ENCODE peak calls at places on chromosomes 12 and 14, in five cellular contexts. One of them, this sample, is unnamed.

GRCh38 chr14:57865450-57866198 is at the start of gene SLC35F4:
- DNase-seq in Caki2: peak
- DNase-seq in T follicular helper cell: no peak
- DNase-seq in EH: peak
- DNase-seq in caudate nucleus: no peak
- DNase-seq in this sample: no peak

GRCh38 chr12:64186789-64187188 is 35.3 kb downstream of the KICS2 start:
- DNase-seq in Caki2: peak
- DNase-seq in T follicular helper cell: no peak
- DNase-seq in EH: peak
- DNase-seq in caudate nucleus: no peak
- DNase-seq in this sample: no peak

GRCh38 chr14:22563987-22564386 is 25.0 kb downstream of the DAD1 start:
- DNase-seq in Caki2: no peak
- DNase-seq in T follicular helper cell: no peak
- DNase-seq in EH: peak
- DNase-seq in caudate nucleus: no peak
- DNase-seq in this sample: no peak

GRCh38 chr12:107134558-107134957 is 41.2 kb upstream of the CRY1 start:
- DNase-seq in Caki2: no peak
- DNase-seq in T follicular helper cell: peak
- DNase-seq in EH: no peak
- DNase-seq in caudate nucleus: no peak
- DNase-seq in this sample: no peak

GRCh38 chr12:57630891-57631433 is 2.0 kb downstream of the B4GALNT1 start:
- DNase-seq in Caki2: no peak
- DNase-seq in T follicular helper cell: no peak
- DNase-seq in EH: no peak
- DNase-seq in caudate nucleus: no peak
- DNase-seq in this sample: no peak

GRCh38 chr12:89230376-89231101 is 121.8 kb downstream of the DUSP6 start:
- DNase-seq in Caki2: no peak
- DNase-seq in T follicular helper cell: no peak
- DNase-seq in EH: no peak
- DNase-seq in caudate nucleus: no peak
- DNase-seq in this sample: no peak

GRCh38 chr12:108519558-108519957 is 4.5 kb downstream of the FICD start:
- DNase-seq in Caki2: no peak
- DNase-seq in T follicular helper cell: no peak
- DNase-seq in EH: no peak
- DNase-seq in caudate nucleus: no peak
- DNase-seq in this sample: no peak

GRCh38 chr14:99516156-99517045 is 35.2 kb downstream of the CCNK start:
- DNase-seq in Caki2: no peak
- DNase-seq in T follicular helper cell: no peak
- DNase-seq in EH: no peak
- DNase-seq in caudate nucleus: no peak
- DNase-seq in this sample: no peak

GRCh38 chr12:93526786-93527428 is 45.6 kb upstream of the SOCS2 start:
- DNase-seq in Caki2: peak
- DNase-seq in T follicular helper cell: no peak
- DNase-seq in EH: peak
- DNase-seq in caudate nucleus: no peak
- DNase-seq in this sample: no peak

GRCh38 chr12:110888256-110888991 is 32.0 kb downstream of the MYL2 start:
- DNase-seq in Caki2: no peak
- DNase-seq in T follicular helper cell: no peak
- DNase-seq in EH: no peak
- DNase-seq in caudate nucleus: no peak
- DNase-seq in this sample: no peak

GRCh38 chr14:104439625-104440024 is 139.9 kb upstream of the C14orf180 start:
- DNase-seq in Caki2: no peak
- DNase-seq in T follicular helper cell: no peak
- DNase-seq in EH: no peak
- DNase-seq in caudate nucleus: no peak
- DNase-seq in this sample: no peak

GRCh38 chr12:26056335-26056734 is 68.5 kb downstream of the BHLHE41 start:
- DNase-seq in Caki2: peak
- DNase-seq in T follicular helper cell: no peak
- DNase-seq in EH: peak
- DNase-seq in caudate nucleus: no peak
- DNase-seq in this sample: no peak

GRCh38 chr12:59452259-59452658 is 143.6 kb upstream of the SLC16A7 start:
- DNase-seq in Caki2: peak
- DNase-seq in T follicular helper cell: no peak
- DNase-seq in EH: peak
- DNase-seq in caudate nucleus: no peak
- DNase-seq in this sample: no peak

GRCh38 chr14:20489093-20489994 is 16.0 kb upstream of the RNASE10 start:
- DNase-seq in Caki2: peak
- DNase-seq in T follicular helper cell: no peak
- DNase-seq in EH: no peak
- DNase-seq in caudate nucleus: no peak
- DNase-seq in this sample: no peak

GRCh38 chr12:119050663-119051062 is 69.3 kb downstream of the SRRM4 start:
- DNase-seq in Caki2: no peak
- DNase-seq in T follicular helper cell: no peak
- DNase-seq in EH: no peak
- DNase-seq in caudate nucleus: no peak
- DNase-seq in this sample: no peak

GRCh38 chr12:93698307-93699092 is 21.3 kb downstream of the CRADD start:
- DNase-seq in Caki2: no peak
- DNase-seq in T follicular helper cell: no peak
- DNase-seq in EH: peak
- DNase-seq in caudate nucleus: no peak
- DNase-seq in this sample: no peak

GRCh38 chr14:101225729-101226152 is 322.2 kb upstream of the RTL1 start:
- DNase-seq in Caki2: no peak
- DNase-seq in T follicular helper cell: no peak
- DNase-seq in EH: no peak
- DNase-seq in caudate nucleus: no peak
- DNase-seq in this sample: no peak

GRCh38 chr12:57527184-57527583 is 4.6 kb downstream of the MBD6 start:
- DNase-seq in Caki2: no peak
- DNase-seq in T follicular helper cell: no peak
- DNase-seq in EH: no peak
- DNase-seq in caudate nucleus: no peak
- DNase-seq in this sample: no peak

GRCh38 chr12:118874698-118875548 is 106.4 kb upstream of the SRRM4 start:
- DNase-seq in Caki2: no peak
- DNase-seq in T follicular helper cell: no peak
- DNase-seq in EH: no peak
- DNase-seq in caudate nucleus: no peak
- DNase-seq in this sample: no peak

GRCh38 chr12:42534184-42534838 is 55.2 kb downstream of the PRICKLE1 start:
- DNase-seq in Caki2: peak
- DNase-seq in T follicular helper cell: no peak
- DNase-seq in EH: no peak
- DNase-seq in caudate nucleus: no peak
- DNase-seq in this sample: no peak

GRCh38 chr14:87712386-87713113 is 280.4 kb downstream of the GALC start:
- DNase-seq in Caki2: no peak
- DNase-seq in T follicular helper cell: no peak
- DNase-seq in EH: no peak
- DNase-seq in caudate nucleus: no peak
- DNase-seq in this sample: no peak

GRCh38 chr12:102757154-102757873 is 159.7 kb downstream of the PAH start:
- DNase-seq in Caki2: no peak
- DNase-seq in T follicular helper cell: no peak
- DNase-seq in EH: peak
- DNase-seq in caudate nucleus: no peak
- DNase-seq in this sample: no peak

GRCh38 chr14:92959189-92959531 is 36.2 kb downstream of the CHGA start:
- DNase-seq in Caki2: no peak
- DNase-seq in T follicular helper cell: no peak
- DNase-seq in EH: no peak
- DNase-seq in caudate nucleus: peak
- DNase-seq in this sample: no peak

GRCh38 chr12:25994252-25994651 is 35.8 kb downstream of the RASSF8 start:
- DNase-seq in Caki2: no peak
- DNase-seq in T follicular helper cell: no peak
- DNase-seq in EH: peak
- DNase-seq in caudate nucleus: no peak
- DNase-seq in this sample: no peak

GRCh38 chr12:2641209-2641608 is 153.6 kb upstream of the FKBP4 start:
- DNase-seq in Caki2: no peak
- DNase-seq in T follicular helper cell: no peak
- DNase-seq in EH: peak
- DNase-seq in caudate nucleus: no peak
- DNase-seq in this sample: no peak

GRCh38 chr14:99327050-99327449 is 55.1 kb upstream of the BCL11B start:
- DNase-seq in Caki2: no peak
- DNase-seq in T follicular helper cell: no peak
- DNase-seq in EH: no peak
- DNase-seq in caudate nucleus: no peak
- DNase-seq in this sample: no peak

GRCh38 chr12:54439521-54440255 is 20.6 kb upstream of the ITGA5 start:
- DNase-seq in Caki2: peak
- DNase-seq in T follicular helper cell: no peak
- DNase-seq in EH: peak
- DNase-seq in caudate nucleus: no peak
- DNase-seq in this sample: no peak

GRCh38 chr14:101922866-101923265 is 41.5 kb upstream of the DYNC1H1 start:
- DNase-seq in Caki2: no peak
- DNase-seq in T follicular helper cell: no peak
- DNase-seq in EH: no peak
- DNase-seq in caudate nucleus: no peak
- DNase-seq in this sample: no peak

GRCh38 chr14:99660794-99661193 is 15.9 kb downstream of the HHIPL1 start:
- DNase-seq in Caki2: no peak
- DNase-seq in T follicular helper cell: no peak
- DNase-seq in EH: peak
- DNase-seq in caudate nucleus: no peak
- DNase-seq in this sample: no peak

GRCh38 chr12:79439179-79439825 is 251.5 kb downstream of the PAWR start:
- DNase-seq in Caki2: peak
- DNase-seq in T follicular helper cell: no peak
- DNase-seq in EH: no peak
- DNase-seq in caudate nucleus: no peak
- DNase-seq in this sample: no peak

GRCh38 chr14:104256025-104256424 is 117.6 kb downstream of the KIF26A start:
- DNase-seq in Caki2: no peak
- DNase-seq in T follicular helper cell: no peak
- DNase-seq in EH: no peak
- DNase-seq in caudate nucleus: no peak
- DNase-seq in this sample: no peak

GRCh38 chr12:49705479-49706267 is 1.5 kb downstream of the FMNL3 start:
- DNase-seq in Caki2: no peak
- DNase-seq in T follicular helper cell: no peak
- DNase-seq in EH: peak
- DNase-seq in caudate nucleus: no peak
- DNase-seq in this sample: no peak

GRCh38 chr12:44960423-44960822 is 84.3 kb upstream of the NELL2 start:
- DNase-seq in Caki2: no peak
- DNase-seq in T follicular helper cell: no peak
- DNase-seq in EH: no peak
- DNase-seq in caudate nucleus: no peak
- DNase-seq in this sample: no peak

GRCh38 chr12:13373131-13373530 is 176.6 kb downstream of the EMP1 start:
- DNase-seq in Caki2: no peak
- DNase-seq in T follicular helper cell: no peak
- DNase-seq in EH: no peak
- DNase-seq in caudate nucleus: no peak
- DNase-seq in this sample: no peak

GRCh38 chr14:20553024-20553423 is 7.8 kb downstream of the RNASE9 start:
- DNase-seq in Caki2: no peak
- DNase-seq in T follicular helper cell: no peak
- DNase-seq in EH: no peak
- DNase-seq in caudate nucleus: no peak
- DNase-seq in this sample: no peak

GRCh38 chr14:61547186-61548121 is 147.9 kb upstream of the HIF1A start:
- DNase-seq in Caki2: no peak
- DNase-seq in T follicular helper cell: no peak
- DNase-seq in EH: peak
- DNase-seq in caudate nucleus: no peak
- DNase-seq in this sample: no peak